ENCODE peak calls at places on chromosomes 13 and 19, in eight cellular contexts. J is body of pancreas, L is thyroid gland, S is progenitor cell of endocrine pancreas, Q is brain microvascular endothelial cell, V is stomach, I is mucosa of descending colon, E is fibroblast of mammary gland. G is an unnamed sample.

GRCh38 chr13:33014291-33014690 is 1.9 kb upstream of the KL start:
- DNase-seq in V (no peak), S (no peak), L (no peak), J (no peak), I (no peak), Q (no peak), E (no peak), G (no peak)

GRCh38 chr13:77532983-77533382 is 2.5 kb upstream of the SCEL start:
- DNase-seq in E (no peak), S (no peak), L (peak), V (no peak), Q (no peak), J (no peak), I (no peak), G (no peak)

GRCh38 chr19:35644987-35645679 is 3.0 kb upstream of the COX6B1 start:
- DNase-seq in S (peak), Q (peak), L (peak), I (peak), V (peak), J (peak), E (peak), G (peak)

GRCh38 chr19:19548915-19549537 is 11.0 kb downstream of the CILP2 start:
- DNase-seq in V (no peak), L (no peak), J (no peak), Q (no peak), I (no peak), E (peak), S (no peak), G (no peak)

GRCh38 chr19:38663957-38664502 is 16.6 kb downstream of the ACTN4 start:
- DNase-seq in Q (no peak), V (no peak), E (no peak), S (no peak), L (peak), I (no peak), J (peak), G (no peak)

GRCh38 chr13:50893211-50893852 is 16.3 kb upstream of the RNASEH2B start:
- DNase-seq in V (no peak), L (no peak), E (peak), Q (no peak), S (no peak), J (no peak), I (no peak), G (no peak)

GRCh38 chr19:10158485-10158884 is 36.3 kb downstream of the DNMT1 start:
- DNase-seq in L (no peak), I (no peak), S (no peak), J (no peak), Q (no peak), E (no peak), V (no peak), G (no peak)

GRCh38 chr13:30477346-30478235 is 11.9 kb upstream of the HMGB1 start:
- DNase-seq in L (no peak), Q (no peak), V (no peak), I (no peak), E (no peak), S (no peak), J (no peak), G (no peak)

GRCh38 chr13:48222358-48223015 is 10.5 kb upstream of the ITM2B start:
- DNase-seq in L (no peak), S (no peak), J (no peak), I (no peak), Q (no peak), E (peak), V (no peak), G (no peak)

GRCh38 chr13:48790199-48790598 is 136.5 kb downstream of the CYSLTR2 start:
- DNase-seq in V (no peak), Q (no peak), L (no peak), J (no peak), I (no peak), E (peak), S (no peak), G (no peak)

GRCh38 chr13:31045621-31046081 is 113.2 kb downstream of the TEX26 start:
- DNase-seq in Q (peak), I (peak), J (peak), L (peak), E (peak), V (peak), S (no peak), G (no peak)

GRCh38 chr19:14005381-14006084 is 587 bp downstream of the RFX1 start:
- DNase-seq in E (peak), L (peak), I (peak), V (peak), J (peak), Q (peak), S (peak), G (peak)

GRCh38 chr13:31476266-31476665 is 263.1 kb upstream of the RXFP2 start:
- DNase-seq in V (no peak), Q (peak), I (no peak), E (peak), S (no peak), J (no peak), L (no peak), G (no peak)

GRCh38 chr13:99378985-99379734 is 72.0 kb upstream of the GPR183 start:
- DNase-seq in I (no peak), J (no peak), L (no peak), S (no peak), V (no peak), Q (no peak), E (no peak), G (no peak)

GRCh38 chr19:19997656-19998268 is 41.5 kb downstream of the ZNF682 start:
- DNase-seq in I (peak), Q (no peak), J (peak), S (no peak), V (peak), L (peak), E (peak), G (peak)

GRCh38 chr13:100528353-100528752 is 60.2 kb downstream of the GGACT start:
- DNase-seq in Q (no peak), L (no peak), V (no peak), I (no peak), S (no peak), E (no peak), J (no peak), G (no peak)

GRCh38 chr13:113821847-113822246 is 42.0 kb downstream of the GAS6 start:
- DNase-seq in J (no peak), I (no peak), Q (no peak), E (no peak), V (no peak), L (peak), S (no peak), G (no peak)

GRCh38 chr19:45500918-45501729 is 2.9 kb downstream of the PPM1N start:
- DNase-seq in J (no peak), S (no peak), I (no peak), V (no peak), L (no peak), Q (no peak), E (no peak), G (no peak)

GRCh38 chr19:45497791-45498190 is 452 bp upstream of the PPM1N start:
- DNase-seq in I (no peak), V (no peak), E (no peak), Q (no peak), S (no peak), J (no peak), L (no peak), G (no peak)

GRCh38 chr19:45499196-45500180 is 1.2 kb downstream of the PPM1N start:
- DNase-seq in S (no peak), J (peak), I (peak), L (no peak), V (no peak), Q (no peak), E (no peak), G (peak)

GRCh38 chr19:45496349-45496953 is 396 bp downstream of the RTN2 start:
- DNase-seq in V (no peak), Q (no peak), L (peak), J (peak), S (peak), I (peak), E (no peak), G (peak)

DNA sequence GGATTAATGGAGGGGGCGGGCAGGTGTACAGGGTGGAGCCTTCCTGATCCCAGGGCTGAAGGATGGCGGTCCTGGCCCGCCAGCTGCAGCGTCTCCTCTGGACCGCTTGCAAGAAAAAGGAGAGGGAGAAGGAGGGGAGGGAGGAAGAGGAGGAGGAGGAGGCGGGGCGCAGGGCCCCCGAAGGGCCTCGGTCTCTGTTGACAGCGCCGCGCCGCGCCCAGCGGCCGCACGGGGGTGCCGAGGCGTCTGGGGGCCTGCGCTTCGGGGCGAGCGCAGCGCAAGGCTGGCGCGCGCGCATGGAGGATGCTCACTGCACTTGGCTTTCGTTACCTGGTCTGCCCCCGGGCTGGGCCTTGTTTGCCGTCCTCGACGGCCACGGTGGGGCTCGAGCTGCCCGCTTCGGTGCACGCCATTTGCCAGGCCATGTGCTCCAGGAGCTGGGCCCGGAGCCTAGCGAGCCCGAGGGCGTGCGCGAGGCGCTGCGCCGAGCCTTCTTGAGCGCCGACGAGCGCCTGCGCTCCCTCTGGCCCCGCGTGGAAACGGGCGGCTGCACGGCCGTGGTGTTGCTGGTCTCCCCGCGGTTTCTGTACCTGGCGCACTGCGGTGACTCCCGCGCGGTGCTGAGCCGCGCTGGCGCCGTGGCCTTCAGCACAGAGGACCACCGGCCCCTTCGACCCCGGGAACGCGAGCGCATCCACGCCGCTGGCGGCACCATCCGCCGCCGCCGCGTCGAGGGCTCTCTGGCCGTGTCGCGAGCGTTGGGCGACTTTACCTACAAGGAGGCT is at the start of gene PPM1N:
- DNase-seq in E (no peak), I (no peak), Q (no peak), J (no peak), L (no peak), S (no peak), V (no peak), G (peak)
- TF ChIP-seq CTCF in E (no peak), I (no peak), Q (no peak), J (no peak), L (no peak), S (no peak), V (no peak), G (peak)

DNA sequence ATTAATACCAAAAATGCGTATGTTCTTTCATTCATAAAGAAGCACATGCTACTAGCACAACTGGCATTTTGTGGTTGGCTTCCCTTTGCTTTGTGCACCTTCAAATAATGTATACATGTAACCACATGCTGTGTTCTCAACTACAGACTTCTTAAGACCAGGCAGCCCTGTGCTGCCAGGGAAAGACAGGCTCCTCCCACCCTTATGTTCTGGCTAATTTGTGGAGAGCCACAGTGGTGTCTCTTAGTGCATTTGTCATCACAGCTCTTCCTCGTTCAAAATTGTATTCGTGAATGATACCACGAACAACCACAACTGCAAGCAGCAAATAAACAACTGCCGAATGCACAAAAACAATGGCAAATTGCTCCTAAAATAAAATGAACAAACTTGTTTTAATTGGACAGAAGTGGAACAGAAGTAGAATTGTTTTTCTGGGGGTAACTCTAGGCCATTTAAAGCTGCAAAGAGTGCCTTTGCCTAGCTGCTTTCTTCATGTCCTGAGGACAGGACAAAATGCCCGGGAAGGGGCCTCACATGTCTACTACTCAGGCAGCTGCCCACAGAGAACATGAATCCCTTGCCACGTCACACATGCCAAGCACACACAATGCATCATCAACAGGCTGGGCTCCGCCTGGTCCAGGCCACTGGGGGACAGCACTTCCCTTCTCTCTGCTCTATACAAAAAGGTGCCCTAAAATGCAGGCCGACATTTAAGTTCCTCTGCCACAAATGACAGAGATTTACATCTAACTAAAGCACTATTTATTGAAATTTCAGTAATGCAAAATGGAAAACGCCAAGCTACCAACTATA is 21.7 kb downstream of the IRS2 start:
- DNase-seq in E (peak), Q (no peak), J (no peak), V (no peak), S (no peak), L (no peak), I (no peak), G (peak)
- TF ChIP-seq CTCF in E (peak), Q (peak), J (no peak), V (no peak), S (no peak), L (no peak), I (no peak), G (no peak)

GRCh38 chr13:75703768-75704167 is 67.6 kb downstream of the LMO7 start:
- DNase-seq in J (no peak), Q (no peak), I (no peak), V (no peak), S (no peak), E (no peak), L (no peak), G (no peak)
- TF ChIP-seq CTCF in J (no peak), Q (no peak), I (no peak), V (no peak), S (no peak), E (no peak), L (no peak), G (no peak)

DNA sequence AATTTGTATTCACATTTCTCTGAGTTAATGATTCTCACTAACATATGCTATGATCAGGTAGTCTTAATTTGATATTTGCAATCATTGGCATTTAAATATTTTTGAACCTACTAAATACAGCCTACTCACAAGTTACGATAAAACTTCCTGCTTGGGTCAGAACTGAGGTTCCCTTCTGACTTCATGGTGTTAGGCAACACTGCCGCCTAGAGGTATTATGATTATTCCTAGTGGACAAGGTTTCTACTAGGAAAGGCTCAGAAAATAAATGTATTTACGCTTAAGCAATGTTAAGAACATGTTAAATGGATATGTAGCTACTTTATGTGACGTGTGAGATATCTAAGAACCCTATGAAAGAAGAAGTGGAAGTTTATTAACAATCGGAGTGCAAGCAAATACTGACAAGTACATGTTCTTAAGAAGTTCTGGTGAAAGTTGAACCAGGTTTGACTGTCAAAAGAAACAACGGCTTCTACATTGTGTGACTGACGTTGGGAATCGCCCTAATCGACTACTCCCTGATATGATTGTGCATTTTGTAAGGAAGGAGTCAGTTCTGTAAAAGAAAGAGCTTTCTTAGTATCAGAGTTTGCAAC is 1395.8 kb downstream of the SLITRK5 start:
- DNase-seq in S (peak), L (no peak), V (no peak), I (peak), E (peak), J (peak), Q (no peak), G (no peak)
- TF ChIP-seq CTCF in S (peak), L (peak), V (no peak), I (peak), E (peak), J (peak), Q (peak), G (peak)

GRCh38 chr13:110233682-110234280 is 73.2 kb downstream of the COL4A1 start:
- DNase-seq in J (no peak), E (peak), Q (no peak), I (no peak), V (no peak), S (no peak), L (no peak), G (no peak)

GRCh38 chr13:110231348-110232047 is 75.5 kb downstream of the COL4A1 start:
- DNase-seq in I (no peak), V (no peak), J (no peak), E (no peak), L (no peak), Q (no peak), S (no peak), G (no peak)

GRCh38 chr13:110233181-110233641 is 73.7 kb downstream of the COL4A1 start:
- DNase-seq in L (peak), I (no peak), J (no peak), V (no peak), Q (peak), E (peak), S (no peak), G (no peak)

GRCh38 chr13:110232146-110232545 is 74.8 kb downstream of the COL4A1 start:
- DNase-seq in E (no peak), L (no peak), Q (no peak), S (no peak), I (no peak), J (no peak), V (no peak), G (no peak)

GRCh38 chr13:110232756-110233155 is 74.2 kb downstream of the COL4A1 start:
- DNase-seq in I (no peak), S (no peak), L (no peak), Q (no peak), V (no peak), J (no peak), E (peak), G (no peak)
- TF ChIP-seq CTCF in I (no peak), S (no peak), L (no peak), Q (no peak), V (no peak), J (no peak), E (no peak), G (no peak)

GRCh38 chr13:98039964-98040363 is 86.5 kb downstream of the IPO5 start:
- DNase-seq in Q (no peak), L (no peak), J (no peak), E (no peak), S (no peak), I (no peak), V (no peak), G (no peak)
- TF ChIP-seq CTCF in Q (no peak), L (no peak), J (no peak), E (no peak), S (no peak), I (no peak), V (no peak), G (no peak)